ENCODE peak calls at places on chromosomes 5 and 9, in four cellular contexts. K is tibial nerve, S is A549, Z is aorta. P is an unnamed sample.

GRCh38 chr5:142012186-142012785 is 541 bp downstream of the GNPDA1 start:
- DNase-seq in Z (peak; percentile 82), K (peak; percentile 51), S (peak; percentile 71), P (peak; percentile 60)

GRCh38 chr9:4297795-4298254 is 2.0 kb downstream of the GLIS3 start:
- DNase-seq in Z (peak; percentile 79), K (peak; percentile 45), S (peak; percentile 86), P (peak; percentile 73)

GRCh38 chr5:116438979-116439554 is 135.6 kb downstream of the SEMA6A start:
- DNase-seq in S (no peak), K (no peak), Z (no peak), P (no peak)

GRCh38 chr5:64195981-64196380 is 30.3 kb downstream of the RNF180 start:
- DNase-seq in Z (no peak), K (no peak), S (no peak), P (no peak)

GRCh38 chr9:2810424-2811075 is 33.3 kb downstream of the PUM3 start:
- DNase-seq in S (peak; percentile 9), K (no peak), Z (no peak), P (no peak)

GRCh38 chr9:99085949-99086948 is 18.7 kb upstream of the TGFBR1 start:
- DNase-seq in S (no peak), K (peak; percentile 50), Z (peak; percentile 65), P (no peak)

GRCh38 chr5:34919077-34919476 is 3.6 kb downstream of the BRIX1 start:
- DNase-seq in Z (no peak), S (peak; percentile 31), K (no peak), P (no peak)

GRCh38 chr9:81379655-81380054 is 309.7 kb downstream of the TLE1 start:
- DNase-seq in S (no peak), K (no peak), Z (no peak), P (no peak)

GRCh38 chr5:78627175-78627574 is 21.4 kb downstream of the LHFPL2 start:
- DNase-seq in Z (no peak), K (no peak), S (peak; percentile 33), P (no peak)

GRCh38 chr9:114898741-114899140 is 31.6 kb downstream of the TNFSF8 start:
- DNase-seq in S (no peak), K (no peak), Z (peak; percentile 69), P (peak; percentile 32)

GRCh38 chr5:134553816-134554215 is 28.3 kb downstream of the JADE2 start:
- DNase-seq in K (no peak), S (no peak), Z (no peak), P (no peak)
- H3K4me3 ChIP-seq in K (no peak overlapping the region), S (no peak overlapping the region), Z (no peak overlapping the region), P (no peak overlapping the region)

GRCh38 chr9:31519011-31519410 is 865.4 kb upstream of the ACO1 start:
- DNase-seq in Z (no peak), S (no peak), K (no peak), P (no peak)
- H3K4me3 ChIP-seq in Z (no peak overlapping the region), S (no peak overlapping the region), K (no peak overlapping the region), P (no peak overlapping the region)

GRCh38 chr9:121735792-121736130 is 84.3 kb downstream of the DAB2IP start:
- DNase-seq in Z (no peak), S (peak; percentile 12), K (no peak), P (no peak)
- H3K4me3 ChIP-seq in Z (peak overlapping the region; percentile 2), S (peak overlapping the region; percentile 34), K (peak overlapping the region; percentile 57), P (peak overlapping the region; percentile 16)

GRCh38 chr9:19493174-19493811 is 84.5 kb downstream of the ACER2 start:
- DNase-seq in Z (peak; percentile 76), S (peak; percentile 44), K (peak; percentile 63), P (peak; percentile 38)

GRCh38 chr9:19495186-19496028 is 86.6 kb downstream of the ACER2 start:
- DNase-seq in K (no peak), S (no peak), Z (no peak), P (no peak)

GRCh38 chr9:19493845-19494244 is 85.0 kb downstream of the ACER2 start:
- DNase-seq in S (no peak), K (no peak), Z (no peak), P (no peak)

GRCh38 chr9:19490269-19490668 is 81.5 kb downstream of the ACER2 start:
- DNase-seq in K (no peak), Z (no peak), S (no peak), P (no peak)

GRCh38 chr9:19492775-19493173 is 84.0 kb downstream of the ACER2 start:
- DNase-seq in S (no peak), K (no peak), Z (no peak), P (no peak)
- H3K4me3 ChIP-seq in S (no peak overlapping the region), K (no peak overlapping the region), Z (no peak overlapping the region), P (no peak overlapping the region)

DNA sequence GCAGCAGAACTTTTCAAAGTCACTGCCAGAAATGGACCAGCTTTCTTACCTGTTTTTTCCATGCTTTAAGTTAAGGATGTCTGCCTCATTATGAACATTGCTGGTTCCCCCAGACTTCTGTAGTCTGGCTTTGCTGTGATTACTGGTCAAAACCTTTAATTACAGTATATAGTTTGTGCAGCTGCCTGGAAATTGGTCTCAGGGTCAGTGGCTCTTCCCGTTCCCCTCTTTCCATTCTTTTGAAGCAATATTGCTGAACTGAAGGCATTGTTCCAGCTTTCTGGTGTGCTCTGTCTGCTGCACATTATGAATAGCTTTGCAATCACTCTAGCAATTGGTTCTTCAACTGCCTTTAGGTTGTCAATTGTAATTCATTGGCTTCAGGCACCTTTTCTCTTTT is 206.5 kb downstream of the ARL15 start:
- DNase-seq in K (no peak), Z (no peak), S (no peak), P (no peak)
- H3K4me3 ChIP-seq in K (no peak overlapping the region), Z (no peak overlapping the region), S (no peak overlapping the region), P (no peak overlapping the region)

GRCh38 chr9:94656190-94656589 is 16.9 kb upstream of the FBP1 start:
- DNase-seq in K (no peak), Z (peak; percentile 65), S (no peak), P (peak; percentile 44)

GRCh38 chr9:94650924-94651323 is 11.6 kb upstream of the FBP1 start:
- DNase-seq in K (no peak), S (no peak), Z (no peak), P (no peak)

GRCh38 chr9:94654165-94654894 is 15.0 kb upstream of the FBP1 start:
- DNase-seq in S (no peak), K (no peak), Z (peak; percentile 65), P (no peak)

GRCh38 chr9:94656976-94657375 is 17.7 kb upstream of the FBP1 start:
- DNase-seq in K (no peak), S (no peak), Z (no peak), P (peak; percentile 6)

GRCh38 chr9:94655739-94656138 is 16.4 kb upstream of the FBP1 start:
- DNase-seq in S (no peak), Z (no peak), K (no peak), P (no peak)
- H3K4me3 ChIP-seq in S (no peak overlapping the region), Z (no peak overlapping the region), K (peak overlapping the region; percentile 21), P (no peak overlapping the region)